ENCODE peak calls at places on chromosome 20, in four cellular contexts. V is HEK293T, J is NCI-H1092 treated with DMSO at 0.1 percent for 48 hours, C is neural crest cell. K is an unnamed sample.

GRCh38 chr20:51533291-51534172 is 9.0 kb downstream of the NFATC2 start:
- DNase-seq in J (no peak), V (no peak), C (no peak), K (no peak)

GRCh38 chr20:51029963-51030930 is 7.3 kb upstream of the KCNG1 start:
- DNase-seq in J (no peak), C (no peak), V (no peak), K (no peak)

GRCh38 chr20:48040491-48040890 is 255.2 kb upstream of the SULF2 start:
- DNase-seq in C (no peak), V (no peak), J (peak), K (no peak)

GRCh38 chr20:46113071-46113470 is 5.0 kb upstream of the CD40 start:
- DNase-seq in J (no peak), C (no peak), V (no peak), K (no peak)

GRCh38 chr20:50415516-50416268 is 94.5 kb upstream of the PTPN1 start:
- DNase-seq in J (no peak), C (no peak), V (no peak), K (peak)

GRCh38 chr20:57264151-57264792 is 2.2 kb downstream of the BMP7 start:
- DNase-seq in V (no peak), J (no peak), C (no peak), K (no peak)

GRCh38 chr20:62201173-62202082 is 18.6 kb downstream of the MTG2 start:
- DNase-seq in J (peak), C (no peak), V (no peak), K (no peak)

GRCh38 chr20:31587545-31588389 is 17.3 kb upstream of the ID1 start:
- DNase-seq in J (peak), C (no peak), V (no peak), K (no peak)

GRCh38 chr20:54254596-54254995 is 46.7 kb downstream of the PFDN4 start:
- DNase-seq in V (no peak), C (no peak), J (no peak), K (no peak)

GRCh38 chr20:61807426-61808160 is 258.1 kb downstream of the TAF4 start:
- DNase-seq in C (no peak), V (no peak), J (peak), K (no peak)

GRCh38 chr20:6142348-6142993 is 19.6 kb upstream of the FERMT1 start:
- DNase-seq in V (peak), J (peak), C (peak), K (peak)

GRCh38 chr20:7742479-7742878 is 197.8 kb downstream of the HAO1 start:
- DNase-seq in C (no peak), J (no peak), V (no peak), K (no peak)

GRCh38 chr20:57244221-57244585 is 22.2 kb downstream of the BMP7 start:
- DNase-seq in C (no peak), J (no peak), V (no peak), K (no peak)

GRCh38 chr20:51230727-51231126 is 207.8 kb upstream of the KCNG1 start:
- DNase-seq in C (no peak), V (no peak), J (no peak), K (no peak)

GRCh38 chr20:47775039-47775438 is 10.2 kb downstream of the SULF2 start:
- DNase-seq in C (no peak), V (no peak), J (no peak), K (no peak)

GRCh38 chr20:13995841-13996240 is 525 bp downstream of the MACROD2 start:
- DNase-seq in V (peak), C (peak), J (peak), K (peak)

GRCh38 chr20:62753626-62754025 is 42.6 kb upstream of the MRGBP start:
- DNase-seq in C (no peak), V (no peak), J (no peak), K (no peak)